ENCODE peak calls at places on chromosome 9, in six cellular contexts. V is stimulated activated CD4-positive, alpha-beta T cell treated with anti-CD3 and anti-CD28 coated beads, TNF-alpha, amount 100 ng/mL, for 24 hours; C is IMR-90; U is NCI-H774; T is SK-MEL-5; W is stimulated activated naive CD8-positive, alpha-beta T cell treated with anti-CD3 and anti-CD28 coated beads, Interleukin-15, amount 100 ng/mL, for 72 hours. J is an unnamed sample.

GRCh38 chr9:93682155-93682968 is 106.0 kb downstream of the PHF2 start:
- DNase-seq in V (peak), C (peak), U (peak), T (peak), W (peak), J (peak)

GRCh38 chr9:33524431-33524947 is 438 bp downstream of the ANKRD18B start:
- DNase-seq in V (no peak), C (no peak), U (no peak), T (no peak), W (no peak), J (no peak)

GRCh38 chr9:20811872-20812271 is 127.8 kb downstream of the FOCAD start:
- DNase-seq in V (no peak), C (peak), U (no peak), T (no peak), W (no peak), J (no peak)

GRCh38 chr9:76901801-76902200 is 4.1 kb downstream of the PRUNE2 start:
- DNase-seq in V (no peak), C (no peak), U (no peak), T (no peak), W (no peak), J (no peak)

GRCh38 chr9:114852050-114852594 is 46.3 kb upstream of the TNFSF15 start:
- DNase-seq in V (no peak), C (peak), U (no peak), T (no peak), W (no peak), J (no peak)

GRCh38 chr9:80547613-80548012 is 975.8 kb downstream of the TLE4 start:
- DNase-seq in V (no peak), C (no peak), U (no peak), T (no peak), W (no peak), J (no peak)

GRCh38 chr9:89549031-89549644 is 51.2 kb upstream of the SEMA4D start:
- DNase-seq in V (peak), C (peak), U (peak), T (peak), W (peak), J (peak)

GRCh38 chr9:121773286-121773953 is 122.0 kb downstream of the DAB2IP start:
- DNase-seq in V (no peak), C (no peak), U (no peak), T (no peak), W (no peak), J (no peak)

GRCh38 chr9:110207071-110207923 is 662 bp downstream of the C9orf152 start:
- DNase-seq in V (no peak), C (no peak), U (no peak), T (no peak), W (no peak), J (no peak)

GRCh38 chr9:20135119-20135697 is 346.4 kb upstream of the SLC24A2 start:
- DNase-seq in V (no peak), C (no peak), U (no peak), T (no peak), W (no peak), J (no peak)

GRCh38 chr9:37966443-37967271 is 62.7 kb upstream of the SLC25A51 start:
- DNase-seq in V (no peak), C (peak), U (no peak), T (no peak), W (no peak), J (no peak)